ENCODE peak calls at places on chromosomes 13 and 19, in four cellular contexts. S, U, G and O are unnamed samples.
A peak's percentile ranks its signal among the peaks of the same experiment; 100 is the strongest.

GRCh38 chr19:33864311-33864850 is 67.7 kb downstream of the KCTD15 start:
- DNase-seq in U (no peak), S (no peak), G (no peak), O (no peak)

GRCh38 chr19:7795555-7796161 is 32.6 kb downstream of the CLEC4M start:
- DNase-seq in S (no peak), U (no peak), G (no peak), O (no peak)

GRCh38 chr13:113656015-113656588 is 1.9 kb downstream of the ATP4B start:
- DNase-seq in U (no peak), S (no peak), G (no peak), O (no peak)

GRCh38 chr19:10625762-10626138 is 397 bp downstream of the SLC44A2 start:
- DNase-seq in G (no peak), S (no peak), U (no peak), O (no peak)

GRCh38 chr19:4414800-4415251 is 12.4 kb downstream of the CHAF1A start:
- DNase-seq in G (no peak), S (no peak), U (no peak), O (no peak)

GRCh38 chr13:80376554-80376953 is 35.6 kb upstream of the SPRY2 start:
- DNase-seq in S (no peak), U (no peak), G (no peak), O (no peak)

GRCh38 chr19:18659281-18660050 is 22.6 kb downstream of the KLHL26 start:
- DNase-seq in G (no peak), U (no peak), S (no peak), O (no peak)

GRCh38 chr19:33393286-33394005 is 19.9 kb downstream of the CEBPG start:
- DNase-seq in S (no peak), U (no peak), G (no peak), O (no peak)

GRCh38 chr13:46553886-46554855 is 1.2 kb downstream of the LRCH1 start:
- DNase-seq in U (peak; percentile 53), G (peak; percentile 77), S (peak; percentile 55), O (no peak)

GRCh38 chr13:25253702-25254101 is 33.6 kb downstream of the MTMR6 start:
- DNase-seq in U (no peak), S (no peak), G (no peak), O (no peak)

GRCh38 chr19:7658219-7658686 is 10.6 kb upstream of the RETN start:
- DNase-seq in U (peak; percentile 26), S (no peak), G (peak; percentile 77), O (no peak)

GRCh38 chr19:33260628-33261418 is 35.2 kb upstream of the SLC7A10 start:
- DNase-seq in S (no peak), U (no peak), G (no peak), O (no peak)